ENCODE peak calls at places on chromosomes 1 and 21, in six cellular contexts. One of them, this sample, is unnamed.

GRCh38 chr1:206674745-206675175 is 9.9 kb upstream of the MAPKAPK2 start:
- DNase-seq in fibroblast of gingiva: peak; percentile 97
- DNase-seq in lower leg skin: peak; percentile 61
- DNase-seq in activated CD8-positive, alpha-beta T cell treated with anti-CD3 and anti-CD28 coated beads, Interleukin-2, amount 10 ng/mL, durations not matched to agents 7 days and 5 days: no peak
- DNase-seq in glutamatergic neuron: no peak
- DNase-seq in OCI-LY7: no peak
- DNase-seq in this sample: no peak

GRCh38 chr1:30452170-30452569 is 271.2 kb downstream of the MATN1 start:
- DNase-seq in fibroblast of gingiva: no peak
- DNase-seq in lower leg skin: no peak
- DNase-seq in activated CD8-positive, alpha-beta T cell treated with anti-CD3 and anti-CD28 coated beads, Interleukin-2, amount 10 ng/mL, durations not matched to agents 7 days and 5 days: peak; percentile 3
- DNase-seq in glutamatergic neuron: no peak
- DNase-seq in OCI-LY7: no peak
- DNase-seq in this sample: no peak

GRCh38 chr1:236350308-236350707 is 43.8 kb upstream of the EDARADD start:
- DNase-seq in fibroblast of gingiva: no peak
- DNase-seq in lower leg skin: no peak
- DNase-seq in activated CD8-positive, alpha-beta T cell treated with anti-CD3 and anti-CD28 coated beads, Interleukin-2, amount 10 ng/mL, durations not matched to agents 7 days and 5 days: no peak
- DNase-seq in glutamatergic neuron: no peak
- DNase-seq in OCI-LY7: no peak
- DNase-seq in this sample: no peak

GRCh38 chr1:158943059-158943458 is 11.7 kb downstream of the PYHIN1 start:
- DNase-seq in fibroblast of gingiva: no peak
- DNase-seq in lower leg skin: no peak
- DNase-seq in activated CD8-positive, alpha-beta T cell treated with anti-CD3 and anti-CD28 coated beads, Interleukin-2, amount 10 ng/mL, durations not matched to agents 7 days and 5 days: no peak
- DNase-seq in glutamatergic neuron: no peak
- DNase-seq in OCI-LY7: no peak
- DNase-seq in this sample: no peak

GRCh38 chr1:57079454-57080157 is 113.8 kb upstream of the C8B start:
- DNase-seq in fibroblast of gingiva: no peak
- DNase-seq in lower leg skin: no peak
- DNase-seq in activated CD8-positive, alpha-beta T cell treated with anti-CD3 and anti-CD28 coated beads, Interleukin-2, amount 10 ng/mL, durations not matched to agents 7 days and 5 days: no peak
- DNase-seq in glutamatergic neuron: no peak
- DNase-seq in OCI-LY7: no peak
- DNase-seq in this sample: no peak

GRCh38 chr21:31726407-31726806 is 5.5 kb downstream of the SCAF4 start:
- DNase-seq in fibroblast of gingiva: no peak
- DNase-seq in lower leg skin: no peak
- DNase-seq in activated CD8-positive, alpha-beta T cell treated with anti-CD3 and anti-CD28 coated beads, Interleukin-2, amount 10 ng/mL, durations not matched to agents 7 days and 5 days: no peak
- DNase-seq in glutamatergic neuron: no peak
- DNase-seq in OCI-LY7: no peak
- DNase-seq in this sample: no peak

GRCh38 chr1:9008236-9008635 is 18.0 kb downstream of the SLC2A7 start:
- DNase-seq in fibroblast of gingiva: no peak
- DNase-seq in lower leg skin: no peak
- DNase-seq in activated CD8-positive, alpha-beta T cell treated with anti-CD3 and anti-CD28 coated beads, Interleukin-2, amount 10 ng/mL, durations not matched to agents 7 days and 5 days: no peak
- DNase-seq in glutamatergic neuron: no peak
- DNase-seq in OCI-LY7: peak; percentile 75
- DNase-seq in this sample: no peak

GRCh38 chr1:187641463-187641862 is 812.7 kb downstream of the PLA2G4A start:
- DNase-seq in fibroblast of gingiva: no peak
- DNase-seq in lower leg skin: no peak
- DNase-seq in activated CD8-positive, alpha-beta T cell treated with anti-CD3 and anti-CD28 coated beads, Interleukin-2, amount 10 ng/mL, durations not matched to agents 7 days and 5 days: no peak
- DNase-seq in glutamatergic neuron: no peak
- DNase-seq in OCI-LY7: no peak
- DNase-seq in this sample: no peak

GRCh38 chr1:42933060-42933586 is 25.5 kb downstream of the SLC2A1 start:
- DNase-seq in fibroblast of gingiva: no peak
- DNase-seq in lower leg skin: no peak
- DNase-seq in activated CD8-positive, alpha-beta T cell treated with anti-CD3 and anti-CD28 coated beads, Interleukin-2, amount 10 ng/mL, durations not matched to agents 7 days and 5 days: no peak
- DNase-seq in glutamatergic neuron: peak; percentile 3
- DNase-seq in OCI-LY7: no peak
- DNase-seq in this sample: no peak

GRCh38 chr1:180116964-180117763 is 37.5 kb upstream of the QSOX1 start:
- DNase-seq in fibroblast of gingiva: no peak
- DNase-seq in lower leg skin: no peak
- DNase-seq in activated CD8-positive, alpha-beta T cell treated with anti-CD3 and anti-CD28 coated beads, Interleukin-2, amount 10 ng/mL, durations not matched to agents 7 days and 5 days: no peak
- DNase-seq in glutamatergic neuron: no peak
- DNase-seq in OCI-LY7: no peak
- DNase-seq in this sample: no peak

GRCh38 chr1:212070720-212071302 is 35.3 kb downstream of the DTL start:
- DNase-seq in fibroblast of gingiva: peak; percentile 52
- DNase-seq in lower leg skin: no peak
- DNase-seq in activated CD8-positive, alpha-beta T cell treated with anti-CD3 and anti-CD28 coated beads, Interleukin-2, amount 10 ng/mL, durations not matched to agents 7 days and 5 days: no peak
- DNase-seq in glutamatergic neuron: no peak
- DNase-seq in OCI-LY7: peak; percentile 31
- DNase-seq in this sample: no peak

GRCh38 chr21:38293765-38294164 is 37.0 kb downstream of the KCNJ15 start:
- DNase-seq in fibroblast of gingiva: no peak
- DNase-seq in lower leg skin: no peak
- DNase-seq in activated CD8-positive, alpha-beta T cell treated with anti-CD3 and anti-CD28 coated beads, Interleukin-2, amount 10 ng/mL, durations not matched to agents 7 days and 5 days: no peak
- DNase-seq in glutamatergic neuron: no peak
- DNase-seq in OCI-LY7: no peak
- DNase-seq in this sample: no peak

GRCh38 chr1:7380712-7381111 is 390.4 kb upstream of the VAMP3 start:
- DNase-seq in fibroblast of gingiva: no peak
- DNase-seq in lower leg skin: no peak
- DNase-seq in activated CD8-positive, alpha-beta T cell treated with anti-CD3 and anti-CD28 coated beads, Interleukin-2, amount 10 ng/mL, durations not matched to agents 7 days and 5 days: no peak
- DNase-seq in glutamatergic neuron: no peak
- DNase-seq in OCI-LY7: no peak
- DNase-seq in this sample: no peak

GRCh38 chr1:27887215-27888035 is 15.1 kb downstream of the THEMIS2 start:
- DNase-seq in fibroblast of gingiva: no peak
- DNase-seq in lower leg skin: no peak
- DNase-seq in activated CD8-positive, alpha-beta T cell treated with anti-CD3 and anti-CD28 coated beads, Interleukin-2, amount 10 ng/mL, durations not matched to agents 7 days and 5 days: peak; percentile 75
- DNase-seq in glutamatergic neuron: no peak
- DNase-seq in OCI-LY7: peak; percentile 77
- DNase-seq in this sample: no peak

GRCh38 chr1:241550318-241550717 is 18.1 kb downstream of the KMO start:
- DNase-seq in fibroblast of gingiva: no peak
- DNase-seq in lower leg skin: no peak
- DNase-seq in activated CD8-positive, alpha-beta T cell treated with anti-CD3 and anti-CD28 coated beads, Interleukin-2, amount 10 ng/mL, durations not matched to agents 7 days and 5 days: no peak
- DNase-seq in glutamatergic neuron: no peak
- DNase-seq in OCI-LY7: no peak
- DNase-seq in this sample: no peak

GRCh38 chr1:18735369-18735997 is 104.8 kb downstream of the PAX7 start:
- DNase-seq in fibroblast of gingiva: no peak
- DNase-seq in lower leg skin: no peak
- DNase-seq in activated CD8-positive, alpha-beta T cell treated with anti-CD3 and anti-CD28 coated beads, Interleukin-2, amount 10 ng/mL, durations not matched to agents 7 days and 5 days: no peak
- DNase-seq in glutamatergic neuron: no peak
- DNase-seq in OCI-LY7: no peak
- DNase-seq in this sample: no peak

GRCh38 chr1:110106013-110106941 is 6.0 kb upstream of the UBL4B start:
- DNase-seq in fibroblast of gingiva: peak; percentile 52
- DNase-seq in lower leg skin: peak; percentile 60
- DNase-seq in activated CD8-positive, alpha-beta T cell treated with anti-CD3 and anti-CD28 coated beads, Interleukin-2, amount 10 ng/mL, durations not matched to agents 7 days and 5 days: peak; percentile 70
- DNase-seq in glutamatergic neuron: peak; percentile 80
- DNase-seq in OCI-LY7: peak; percentile 78
- DNase-seq in this sample: peak; percentile 78

GRCh38 chr1:172117800-172118199 is 276.5 kb downstream of the DNM3 start:
- DNase-seq in fibroblast of gingiva: no peak
- DNase-seq in lower leg skin: no peak
- DNase-seq in activated CD8-positive, alpha-beta T cell treated with anti-CD3 and anti-CD28 coated beads, Interleukin-2, amount 10 ng/mL, durations not matched to agents 7 days and 5 days: peak; percentile 78
- DNase-seq in glutamatergic neuron: no peak
- DNase-seq in OCI-LY7: no peak
- DNase-seq in this sample: no peak

This sample was measured in endothelial cell.